ENCODE peak calls at places on chromosomes 13 and 19, in four cellular contexts. E is astrocyte of the spinal cord, P is mucosa of descending colon, B is kidney. U is an unnamed sample.

GRCh38 chr19:47613165-47614146 is 4.5 kb downstream of the BICRA start:
- DNase-seq in B (no peak), P (no peak), E (peak), U (peak)

GRCh38 chr19:54415208-54415900 is at the start of gene TTYH1:
- DNase-seq in P (no peak), B (peak), E (no peak), U (no peak)

GRCh38 chr19:7916137-7916907 is 1.7 kb downstream of the TGFBR3L start:
- DNase-seq in B (peak), E (no peak), P (peak), U (no peak)

GRCh38 chr13:108755084-108755483 is 125.7 kb downstream of the MYO16 start:
- DNase-seq in P (no peak), E (no peak), B (no peak), U (no peak)

GRCh38 chr13:87153371-87153770 is 517.8 kb upstream of the SLITRK5 start:
- DNase-seq in P (no peak), E (no peak), B (no peak), U (no peak)

GRCh38 chr19:3161453-3161852 is 17.1 kb upstream of the S1PR4 start:
- DNase-seq in E (no peak), B (no peak), P (no peak), U (no peak)

GRCh38 chr19:29843180-29844051 is 31.6 kb downstream of the CCNE1 start:
- DNase-seq in E (no peak), P (peak), B (peak), U (peak)

GRCh38 chr13:33490461-33491327 is 205.1 kb upstream of the STARD13 start:
- DNase-seq in B (peak), E (no peak), P (no peak), U (peak)

GRCh38 chr19:11596156-11596555 is 1.1 kb upstream of the ZNF627 start:
- DNase-seq in E (no peak), B (no peak), P (no peak), U (no peak)

GRCh38 chr19:29265436-29265835 is 52.5 kb upstream of the UQCRFS1 start:
- DNase-seq in P (no peak), E (no peak), B (no peak), U (no peak)

GRCh38 chr19:35454663-35455062 is 6.6 kb downstream of the FFAR2 start:
- DNase-seq in E (no peak), P (no peak), B (no peak), U (no peak)

GRCh38 chr13:43170497-43170896 is 147.1 kb downstream of the DNAJC15 start:
- DNase-seq in P (no peak), E (no peak), B (no peak), U (no peak)

GRCh38 chr13:99630269-99630898 is 129.1 kb downstream of the TM9SF2 start:
- DNase-seq in B (no peak), E (no peak), P (no peak), U (no peak)

GRCh38 chr13:19150712-19151228 is 30.9 kb downstream of the TUBA3C start:
- DNase-seq in E (no peak), P (no peak), B (no peak), U (no peak)

GRCh38 chr13:102940143-102940542 is 94.3 kb downstream of the ERCC5 start:
- DNase-seq in B (no peak), E (no peak), P (no peak), U (no peak)

GRCh38 chr13:57114945-57115344 is 25.8 kb upstream of the PRR20A start:
- DNase-seq in B (no peak), P (no peak), E (no peak), U (no peak)